ENCODE peak calls at places on chromosomes 4 and X, in six cellular contexts. One of them, this sample, is unnamed.

GRCh38 chr4:7196283-7196651 is 3.9 kb downstream of the SORCS2 start:
- DNase-seq in lung: no peak
- DNase-seq in right lobe of liver: peak; percentile 11
- DNase-seq in mesendoderm: no peak
- DNase-seq in epithelial cell of prostate: no peak
- DNase-seq in GM23338: no peak
- DNase-seq in this sample: no peak

GRCh38 chr4:165953181-165953580 is 80.1 kb downstream of the TLL1 start:
- DNase-seq in epithelial cell of prostate: no peak
- DNase-seq in lung: no peak
- DNase-seq in right lobe of liver: no peak
- DNase-seq in GM23338: no peak
- DNase-seq in mesendoderm: no peak
- DNase-seq in this sample: no peak

GRCh38 chr4:184329235-184330007 is 111.7 kb upstream of the ENPP6 start:
- DNase-seq in mesendoderm: no peak
- DNase-seq in epithelial cell of prostate: no peak
- DNase-seq in lung: no peak
- DNase-seq in GM23338: no peak
- DNase-seq in right lobe of liver: peak; percentile 40
- DNase-seq in this sample: no peak

GRCh38 chrX:20319054-20319453 is 52.3 kb upstream of the RPS6KA3 start:
- DNase-seq in lung: no peak
- DNase-seq in GM23338: no peak
- DNase-seq in epithelial cell of prostate: no peak
- DNase-seq in right lobe of liver: no peak
- DNase-seq in mesendoderm: no peak
- DNase-seq in this sample: no peak

GRCh38 chrX:110992611-110993010 is 103.4 kb upstream of the PAK3 start:
- DNase-seq in mesendoderm: peak; percentile 57
- DNase-seq in right lobe of liver: no peak
- DNase-seq in lung: no peak
- DNase-seq in GM23338: peak; percentile 67
- DNase-seq in epithelial cell of prostate: no peak
- DNase-seq in this sample: peak; percentile 19

GRCh38 chr4:97531351-97531750 is 611.9 kb downstream of the STPG2 start:
- DNase-seq in lung: no peak
- DNase-seq in right lobe of liver: no peak
- DNase-seq in mesendoderm: no peak
- DNase-seq in GM23338: no peak
- DNase-seq in epithelial cell of prostate: no peak
- DNase-seq in this sample: no peak

GRCh38 chrX:106615041-106615440 is 3.3 kb downstream of the RADX start:
- DNase-seq in lung: no peak
- DNase-seq in epithelial cell of prostate: no peak
- DNase-seq in GM23338: peak; percentile 2
- DNase-seq in mesendoderm: no peak
- DNase-seq in right lobe of liver: no peak
- DNase-seq in this sample: no peak

GRCh38 chr4:61406677-61407076 is 206.6 kb downstream of the ADGRL3 start:
- DNase-seq in GM23338: no peak
- DNase-seq in epithelial cell of prostate: no peak
- DNase-seq in mesendoderm: no peak
- DNase-seq in lung: no peak
- DNase-seq in right lobe of liver: no peak
- DNase-seq in this sample: no peak

GRCh38 chrX:44462851-44463250 is 79.8 kb downstream of the FUNDC1 start:
- DNase-seq in epithelial cell of prostate: no peak
- DNase-seq in right lobe of liver: no peak
- DNase-seq in mesendoderm: no peak
- DNase-seq in lung: peak; percentile 34
- DNase-seq in GM23338: peak; percentile 1
- DNase-seq in this sample: no peak

GRCh38 chr4:76200771-76201224 is 12.8 kb downstream of the SCARB2 start:
- DNase-seq in GM23338: no peak
- DNase-seq in right lobe of liver: peak; percentile 85
- DNase-seq in epithelial cell of prostate: no peak
- DNase-seq in lung: peak; percentile 53
- DNase-seq in mesendoderm: peak; percentile 34
- DNase-seq in this sample: peak; percentile 81

GRCh38 chr4:112765317-112765989 is 128.5 kb downstream of the LARP7 start:
- DNase-seq in mesendoderm: peak; percentile 91
- DNase-seq in epithelial cell of prostate: no peak
- DNase-seq in lung: no peak
- DNase-seq in GM23338: peak; percentile 88
- DNase-seq in right lobe of liver: no peak
- DNase-seq in this sample: no peak

GRCh38 chr4:108398326-108398725 is 222.1 kb upstream of the RPL34 start:
- DNase-seq in mesendoderm: no peak
- DNase-seq in right lobe of liver: no peak
- DNase-seq in GM23338: no peak
- DNase-seq in lung: no peak
- DNase-seq in epithelial cell of prostate: no peak
- DNase-seq in this sample: no peak

GRCh38 chrX:153495362-153495751 is 577 bp downstream of the BGN start:
- DNase-seq in right lobe of liver: no peak
- DNase-seq in epithelial cell of prostate: no peak
- DNase-seq in mesendoderm: no peak
- DNase-seq in GM23338: no peak
- DNase-seq in lung: no peak
- DNase-seq in this sample: no peak

GRCh38 chr4:103372002-103372558 is 173.9 kb upstream of the CENPE start:
- DNase-seq in right lobe of liver: no peak
- DNase-seq in mesendoderm: no peak
- DNase-seq in epithelial cell of prostate: no peak
- DNase-seq in lung: no peak
- DNase-seq in GM23338: no peak
- DNase-seq in this sample: no peak

GRCh38 chr4:168558587-168558986 is 61.7 kb downstream of the PALLD start:
- DNase-seq in lung: no peak
- DNase-seq in mesendoderm: peak; percentile 63
- DNase-seq in epithelial cell of prostate: no peak
- DNase-seq in right lobe of liver: no peak
- DNase-seq in GM23338: peak; percentile 62
- DNase-seq in this sample: no peak

GRCh38 chrX:153968754-153969124 is 2.9 kb downstream of the HCFC1 start:
- DNase-seq in mesendoderm: peak; percentile 45
- DNase-seq in right lobe of liver: no peak
- DNase-seq in epithelial cell of prostate: no peak
- DNase-seq in GM23338: peak; percentile 22
- DNase-seq in lung: no peak
- DNase-seq in this sample: no peak

GRCh38 chr4:184189966-184190365 is 27.7 kb downstream of the ENPP6 start:
- DNase-seq in epithelial cell of prostate: no peak
- DNase-seq in GM23338: no peak
- DNase-seq in mesendoderm: no peak
- DNase-seq in right lobe of liver: no peak
- DNase-seq in lung: no peak
- DNase-seq in this sample: no peak

GRCh38 chr4:144734522-144734921 is 88.6 kb downstream of the HHIP start:
- DNase-seq in epithelial cell of prostate: peak; percentile 63
- DNase-seq in right lobe of liver: no peak
- DNase-seq in mesendoderm: peak; percentile 57
- DNase-seq in GM23338: peak; percentile 33
- DNase-seq in lung: no peak
- DNase-seq in this sample: no peak

GRCh38 chr4:5724377-5724776 is 13.4 kb downstream of the EVC start:
- DNase-seq in epithelial cell of prostate: no peak
- DNase-seq in lung: no peak
- DNase-seq in GM23338: no peak
- DNase-seq in mesendoderm: no peak
- DNase-seq in right lobe of liver: no peak
- DNase-seq in this sample: no peak

GRCh38 chr4:5575941-5576340 is 132.4 kb downstream of the EVC2 start:
- DNase-seq in GM23338: no peak
- DNase-seq in right lobe of liver: no peak
- DNase-seq in lung: no peak
- DNase-seq in epithelial cell of prostate: no peak
- DNase-seq in mesendoderm: no peak
- DNase-seq in this sample: no peak

GRCh38 chr4:186710521-186711119 is 13.0 kb downstream of the FAT1 start:
- DNase-seq in epithelial cell of prostate: no peak
- DNase-seq in mesendoderm: no peak
- DNase-seq in GM23338: no peak
- DNase-seq in right lobe of liver: no peak
- DNase-seq in lung: no peak
- DNase-seq in this sample: no peak

GRCh38 chr4:123411976-123412589 is 15.5 kb downstream of the SPRY1 start:
- DNase-seq in mesendoderm: no peak
- DNase-seq in epithelial cell of prostate: no peak
- DNase-seq in GM23338: no peak
- DNase-seq in lung: no peak
- DNase-seq in right lobe of liver: no peak
- DNase-seq in this sample: no peak

GRCh38 chrX:7446815-7447214 is 298.9 kb upstream of the PUDP start:
- DNase-seq in right lobe of liver: no peak
- DNase-seq in lung: no peak
- DNase-seq in GM23338: no peak
- DNase-seq in mesendoderm: peak; percentile 21
- DNase-seq in epithelial cell of prostate: peak; percentile 53
- DNase-seq in this sample: no peak

GRCh38 chrX:134443020-134443419 is 16.9 kb upstream of the HPRT1 start:
- DNase-seq in lung: no peak
- DNase-seq in mesendoderm: no peak
- DNase-seq in epithelial cell of prostate: no peak
- DNase-seq in GM23338: no peak
- DNase-seq in right lobe of liver: no peak
- DNase-seq in this sample: no peak

GRCh38 chr4:57039345-57039744 is 60.6 kb downstream of the POLR2B start:
- DNase-seq in epithelial cell of prostate: no peak
- DNase-seq in right lobe of liver: no peak
- DNase-seq in GM23338: no peak
- DNase-seq in mesendoderm: peak; percentile 58
- DNase-seq in lung: no peak
- DNase-seq in this sample: no peak

DNA sequence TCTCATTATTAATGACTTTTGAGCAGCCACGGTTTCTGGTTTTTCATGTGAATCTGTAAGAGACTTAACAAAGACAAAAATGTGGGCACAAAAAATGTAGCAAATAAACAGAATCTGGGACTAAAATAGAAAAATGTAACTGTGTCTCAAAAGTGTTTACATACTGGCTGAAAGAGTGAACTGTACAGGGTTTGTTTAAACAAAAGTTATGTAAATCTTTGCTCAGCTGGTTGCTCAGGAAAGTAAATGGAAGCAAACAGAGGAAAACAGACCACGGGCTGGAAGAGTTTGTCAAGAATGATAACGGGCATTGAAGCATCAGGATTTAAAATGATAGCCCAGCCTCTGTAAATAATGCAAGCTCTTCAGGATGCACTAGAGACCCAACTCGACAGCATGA is 921.8 kb upstream of the FTHL17 start:
- DNase-seq in GM23338: no peak
- DNase-seq in right lobe of liver: no peak
- DNase-seq in lung: no peak
- DNase-seq in mesendoderm: no peak
- DNase-seq in epithelial cell of prostate: no peak
- DNase-seq in this sample: no peak
- H3K27ac ChIP-seq in GM23338: no peak overlapping the region
- H3K27ac ChIP-seq in right lobe of liver: no peak overlapping the region
- H3K27ac ChIP-seq in lung: no peak overlapping the region
- H3K27ac ChIP-seq in mesendoderm: no peak overlapping the region
- H3K27ac ChIP-seq in epithelial cell of prostate: no peak overlapping the region
- H3K27ac ChIP-seq in this sample: no peak overlapping the region

GRCh38 chr4:8433181-8433580 is 7.3 kb downstream of the ACOX3 start:
- DNase-seq in right lobe of liver: no peak
- DNase-seq in epithelial cell of prostate: no peak
- DNase-seq in mesendoderm: no peak
- DNase-seq in lung: no peak
- DNase-seq in GM23338: no peak
- DNase-seq in this sample: no peak

GRCh38 chr4:8439168-8439567 is 1.4 kb downstream of the ACOX3 start:
- DNase-seq in mesendoderm: no peak
- DNase-seq in lung: no peak
- DNase-seq in right lobe of liver: no peak
- DNase-seq in GM23338: no peak
- DNase-seq in epithelial cell of prostate: peak; percentile 27
- DNase-seq in this sample: no peak

GRCh38 chr4:8434251-8435073 is 6.1 kb downstream of the ACOX3 start:
- DNase-seq in mesendoderm: no peak
- DNase-seq in epithelial cell of prostate: no peak
- DNase-seq in lung: no peak
- DNase-seq in GM23338: no peak
- DNase-seq in right lobe of liver: no peak
- DNase-seq in this sample: no peak

GRCh38 chr4:8438743-8439142 is 1.8 kb downstream of the ACOX3 start:
- DNase-seq in GM23338: no peak
- DNase-seq in lung: no peak
- DNase-seq in mesendoderm: no peak
- DNase-seq in right lobe of liver: no peak
- DNase-seq in epithelial cell of prostate: no peak
- DNase-seq in this sample: no peak

GRCh38 chr4:8435656-8436121 is 4.8 kb downstream of the ACOX3 start:
- DNase-seq in GM23338: peak; percentile 18
- DNase-seq in lung: peak; percentile 61
- DNase-seq in right lobe of liver: no peak
- DNase-seq in mesendoderm: peak; percentile 90
- DNase-seq in epithelial cell of prostate: no peak
- DNase-seq in this sample: no peak
- H3K27ac ChIP-seq in GM23338: no peak overlapping the region
- H3K27ac ChIP-seq in lung: peak overlapping the region; percentile 80
- H3K27ac ChIP-seq in right lobe of liver: peak overlapping the region; percentile 57
- H3K27ac ChIP-seq in mesendoderm: peak overlapping the region; percentile 70
- H3K27ac ChIP-seq in epithelial cell of prostate: no peak overlapping the region
- H3K27ac ChIP-seq in this sample: peak overlapping the region; percentile 24

GRCh38 chr4:10074076-10074766 is 42.4 kb downstream of the WDR1 start:
- DNase-seq in lung: no peak
- DNase-seq in mesendoderm: no peak
- DNase-seq in GM23338: no peak
- DNase-seq in epithelial cell of prostate: no peak
- DNase-seq in right lobe of liver: peak; percentile 43
- DNase-seq in this sample: no peak
- H3K27ac ChIP-seq in lung: no peak overlapping the region
- H3K27ac ChIP-seq in mesendoderm: no peak overlapping the region
- H3K27ac ChIP-seq in GM23338: no peak overlapping the region
- H3K27ac ChIP-seq in epithelial cell of prostate: no peak overlapping the region
- H3K27ac ChIP-seq in right lobe of liver: no peak overlapping the region
- H3K27ac ChIP-seq in this sample: no peak overlapping the region

GRCh38 chr4:145839151-145839550 is 99.5 kb downstream of the ZNF827 start:
- DNase-seq in epithelial cell of prostate: no peak
- DNase-seq in mesendoderm: peak; percentile 37
- DNase-seq in right lobe of liver: no peak
- DNase-seq in lung: no peak
- DNase-seq in GM23338: peak; percentile 42
- DNase-seq in this sample: no peak
- H3K27ac ChIP-seq in epithelial cell of prostate: no peak overlapping the region
- H3K27ac ChIP-seq in mesendoderm: peak overlapping the region; percentile 16
- H3K27ac ChIP-seq in right lobe of liver: no peak overlapping the region
- H3K27ac ChIP-seq in lung: no peak overlapping the region
- H3K27ac ChIP-seq in GM23338: peak overlapping the region; percentile 99
- H3K27ac ChIP-seq in this sample: no peak overlapping the region

GRCh38 chr4:188032170-188032569 is 36.6 kb downstream of the ZFP42 start:
- DNase-seq in lung: no peak
- DNase-seq in mesendoderm: peak; percentile 54
- DNase-seq in right lobe of liver: no peak
- DNase-seq in epithelial cell of prostate: no peak
- DNase-seq in GM23338: peak; percentile 83
- DNase-seq in this sample: no peak
- H3K27ac ChIP-seq in lung: no peak overlapping the region
- H3K27ac ChIP-seq in mesendoderm: no peak overlapping the region
- H3K27ac ChIP-seq in right lobe of liver: no peak overlapping the region
- H3K27ac ChIP-seq in epithelial cell of prostate: no peak overlapping the region
- H3K27ac ChIP-seq in GM23338: peak overlapping the region; percentile 92
- H3K27ac ChIP-seq in this sample: no peak overlapping the region

This sample was measured in colonic mucosa.